ENCODE peak calls at places on chromosome 11, in eight cellular contexts. J is A549, E is body of pancreas, N is OCI-LY7, R is adrenal gland, X is H9, Z is mammary epithelial cell, C is RWPE2. K is an unnamed sample.

GRCh38 chr11:41659990-41660389 is 200.5 kb upstream of the LRRC4C start:
- DNase-seq in J (no peak), E (peak), N (no peak), R (peak), X (no peak), Z (peak), C (no peak), K (no peak)

GRCh38 chr11:110251837-110252236 is 44.6 kb downstream of the RDX start:
- DNase-seq in J (peak), E (peak), N (no peak), R (peak), X (no peak), Z (peak), C (no peak), K (no peak)

GRCh38 chr11:68855205-68855978 is 13.7 kb upstream of the CPT1A start:
- DNase-seq in J (no peak), E (peak), N (no peak), R (peak), X (peak), Z (no peak), C (no peak), K (peak)

GRCh38 chr11:62125881-62126280 is 2.1 kb downstream of the INCENP start:
- DNase-seq in J (no peak), E (no peak), N (peak), R (no peak), X (no peak), Z (peak), C (no peak), K (no peak)

GRCh38 chr11:19557720-19558140 is 154.9 kb upstream of the NAV2 start:
- DNase-seq in J (peak), E (peak), N (peak), R (peak), X (peak), Z (peak), C (no peak), K (peak)

GRCh38 chr11:396948-397548 is 3.0 kb downstream of the PKP3 start:
- DNase-seq in J (no peak), E (peak), N (no peak), R (peak), X (no peak), Z (no peak), C (no peak), K (no peak)

GRCh38 chr11:87597696-87598095 is 560.0 kb downstream of the TMEM135 start:
- DNase-seq in J (no peak), E (no peak), N (no peak), R (no peak), X (no peak), Z (no peak), C (no peak), K (no peak)

GRCh38 chr11:120068114-120068573 is 69.8 kb downstream of the TRIM29 start:
- DNase-seq in J (no peak), E (no peak), N (no peak), R (no peak), X (peak), Z (peak), C (no peak), K (no peak)

GRCh38 chr11:114891911-114892310 is 213.6 kb downstream of the NXPE2 start:
- DNase-seq in J (no peak), E (no peak), N (no peak), R (no peak), X (no peak), Z (no peak), C (no peak), K (no peak)

GRCh38 chr11:114890076-114890475 is 211.7 kb downstream of the NXPE2 start:
- DNase-seq in J (no peak), E (no peak), N (no peak), R (no peak), X (no peak), Z (no peak), C (no peak), K (no peak)

GRCh38 chr11:114893329-114893728 is 215.0 kb downstream of the NXPE2 start:
- DNase-seq in J (no peak), E (no peak), N (no peak), R (no peak), X (no peak), Z (no peak), C (no peak), K (no peak)

GRCh38 chr11:114889464-114890065 is 211.2 kb downstream of the NXPE2 start:
- DNase-seq in J (no peak), E (no peak), N (no peak), R (no peak), X (no peak), Z (no peak), C (no peak), K (no peak)

GRCh38 chr11:114892381-114893197 is 214.3 kb downstream of the NXPE2 start:
- DNase-seq in J (peak), E (no peak), N (peak), R (no peak), X (no peak), Z (no peak), C (no peak), K (no peak)
- TF ChIP-seq CTCF in J (no peak), E (no peak), N (peak), R (peak), X (peak), Z (peak), C (no peak), K (no peak)

GRCh38 chr11:103789957-103790356 is 246.5 kb upstream of the DDI1 start:
- DNase-seq in J (no peak), E (no peak), N (no peak), R (no peak), X (no peak), Z (no peak), C (no peak), K (no peak)

GRCh38 chr11:103798029-103798428 is 238.4 kb upstream of the DDI1 start:
- DNase-seq in J (no peak), E (peak), N (no peak), R (no peak), X (no peak), Z (no peak), C (no peak), K (no peak)

GRCh38 chr11:103798456-103798855 is 238.0 kb upstream of the DDI1 start:
- DNase-seq in J (no peak), E (no peak), N (no peak), R (no peak), X (no peak), Z (no peak), C (no peak), K (no peak)

GRCh38 chr11:103794262-103794661 is 242.2 kb upstream of the DDI1 start:
- DNase-seq in J (no peak), E (no peak), N (no peak), R (no peak), X (no peak), Z (no peak), C (no peak), K (no peak)

DNA sequence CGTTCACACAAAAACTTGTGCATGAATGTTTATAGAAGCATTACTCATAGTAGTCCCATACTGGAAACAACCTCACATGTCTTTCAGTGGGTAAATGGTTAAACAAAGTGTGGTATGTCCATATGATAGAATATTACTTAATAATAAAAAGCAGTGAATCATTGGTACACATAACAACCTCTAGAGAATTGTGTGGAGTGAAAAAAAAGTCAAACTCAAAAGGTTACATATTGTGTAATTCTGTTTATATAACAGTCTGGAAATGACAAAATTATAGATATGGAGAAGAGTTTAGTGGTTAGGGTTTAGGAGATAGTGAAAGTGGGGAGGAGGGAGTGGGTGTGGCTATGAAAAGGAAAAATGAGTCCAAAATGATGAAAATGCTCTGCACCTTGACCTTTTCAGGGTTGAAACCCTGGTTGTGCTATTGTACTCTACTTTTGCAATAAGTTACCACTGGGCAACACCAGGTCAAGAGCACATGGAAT is 243.4 kb upstream of the DDI1 start:
- DNase-seq in J (no peak), E (peak), N (no peak), R (peak), X (no peak), Z (no peak), C (no peak), K (no peak)
- H3K27ac ChIP-seq in J (peak), E (no peak), N (no peak), R (peak), X (no peak), Z (no peak), C (no peak), K (no peak)

GRCh38 chr11:82315093-82315492 is 418.6 kb downstream of the FAM181B start:
- DNase-seq in J (no peak), E (peak), N (peak), R (peak), X (peak), Z (peak), C (no peak), K (no peak)
- TF ChIP-seq CTCF in J (no peak), E (peak), N (peak), R (peak), X (peak), Z (peak), C (peak), K (no peak)

DNA sequence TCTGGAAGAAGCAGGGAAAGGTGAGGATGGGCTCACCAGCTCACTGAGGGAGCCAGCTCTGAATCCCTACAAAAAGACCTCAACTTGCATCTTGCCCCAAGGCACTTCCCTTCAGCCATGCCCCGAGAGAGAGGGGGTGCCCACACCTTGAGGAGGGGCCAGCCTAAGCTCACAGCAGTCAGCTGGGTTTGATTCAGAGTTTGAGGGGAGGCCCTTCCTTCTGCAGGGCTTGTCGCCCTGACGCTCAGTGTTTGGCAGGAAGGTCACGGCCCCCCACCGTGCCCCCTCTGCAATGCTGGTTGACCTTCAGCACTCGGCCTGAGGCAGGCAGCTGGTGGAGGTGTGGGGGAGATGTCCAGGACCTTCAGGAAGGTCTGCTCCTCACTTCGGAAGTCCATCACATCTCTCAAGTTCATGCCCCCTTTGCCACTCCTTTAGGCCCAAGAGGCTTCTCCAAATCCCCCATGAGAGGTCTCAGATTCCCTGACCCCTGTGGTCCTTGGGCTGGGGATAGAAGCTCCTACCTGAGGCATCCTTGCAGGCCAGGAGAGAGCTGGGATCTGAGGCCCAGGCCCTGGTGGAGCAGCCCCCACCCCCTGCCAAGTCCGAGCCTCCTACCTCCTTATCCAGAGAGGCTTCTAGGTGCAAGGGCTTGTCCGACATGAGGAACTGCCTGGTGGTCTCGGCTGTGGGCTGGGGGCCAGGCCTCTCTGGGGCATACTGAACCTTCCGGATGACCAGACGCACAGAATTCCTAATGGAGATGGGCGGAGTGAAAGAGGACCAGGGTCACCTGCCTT is 37.6 kb downstream of the TPBGL start:
- DNase-seq in J (no peak), E (no peak), N (no peak), R (no peak), X (no peak), Z (no peak), C (peak), K (no peak)
- H3K27ac ChIP-seq in J (no peak), E (no peak), N (no peak), R (no peak), X (no peak), Z (no peak), C (no peak), K (peak)

GRCh38 chr11:57527056-57527631 is 3.4 kb downstream of the TIMM10 start:
- DNase-seq in J (peak), E (peak), N (peak), R (peak), X (peak), Z (peak), C (no peak), K (peak)

GRCh38 chr11:57529012-57529411 is 1.5 kb downstream of the TIMM10 start:
- DNase-seq in J (no peak), E (no peak), N (no peak), R (no peak), X (no peak), Z (peak), C (no peak), K (no peak)

GRCh38 chr11:57523419-57523818 is 7.1 kb downstream of the TIMM10 start:
- DNase-seq in J (no peak), E (no peak), N (no peak), R (no peak), X (no peak), Z (no peak), C (no peak), K (no peak)
- TF ChIP-seq CTCF in J (no peak), E (no peak), N (no peak), R (no peak), X (no peak), Z (no peak), C (no peak), K (no peak)

DNA sequence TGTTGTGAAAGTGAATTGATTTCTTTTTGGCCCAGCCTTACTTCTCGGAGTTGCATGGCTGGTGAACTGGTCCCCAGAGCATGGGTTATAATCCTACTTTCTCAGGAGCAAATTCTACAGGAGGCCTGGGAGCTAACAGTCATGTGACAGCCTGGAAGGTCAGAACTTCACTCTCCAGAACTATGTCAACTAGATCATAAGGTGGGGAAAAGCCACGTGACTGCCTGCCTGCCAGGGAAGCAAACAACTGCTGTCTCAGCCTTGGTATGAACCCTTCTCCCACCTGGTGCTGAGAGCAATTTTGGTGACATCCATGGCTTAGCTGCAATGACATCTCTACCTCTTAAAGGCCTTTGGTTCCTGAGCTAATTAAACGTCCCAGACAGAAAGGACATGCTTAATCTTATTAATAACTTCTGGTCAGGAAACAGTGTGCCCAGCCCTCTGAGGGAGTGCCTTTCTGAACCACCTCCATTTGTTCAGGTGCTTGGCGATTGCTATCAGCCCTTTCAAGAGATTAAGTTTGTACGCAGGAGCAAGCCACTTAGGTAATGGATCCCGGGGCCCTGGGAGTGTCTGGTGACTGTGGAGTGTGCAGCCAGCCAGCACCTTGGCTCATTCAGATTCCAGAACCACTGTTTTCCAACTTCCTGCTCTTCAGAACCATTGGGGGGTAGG is 1.4 kb upstream of the CREB3L1 start:
- DNase-seq in J (no peak), E (peak), N (no peak), R (peak), X (no peak), Z (no peak), C (no peak), K (no peak)
- H3K27ac ChIP-seq in J (no peak), E (peak), N (no peak), R (peak), X (no peak), Z (no peak), C (no peak), K (no peak)

GRCh38 chr11:6301096-6301495 is 19.2 kb downstream of the CAVIN3 start:
- DNase-seq in J (no peak), E (no peak), N (no peak), R (no peak), X (no peak), Z (no peak), C (no peak), K (no peak)

GRCh38 chr11:6303657-6304056 is 16.6 kb downstream of the CAVIN3 start:
- DNase-seq in J (no peak), E (no peak), N (no peak), R (no peak), X (peak), Z (no peak), C (no peak), K (no peak)

GRCh38 chr11:6297831-6298230 is 22.5 kb downstream of the CAVIN3 start:
- DNase-seq in J (no peak), E (no peak), N (peak), R (no peak), X (no peak), Z (no peak), C (no peak), K (no peak)

GRCh38 chr11:6300325-6300724 is 20.0 kb downstream of the CAVIN3 start:
- DNase-seq in J (no peak), E (no peak), N (no peak), R (no peak), X (no peak), Z (no peak), C (no peak), K (no peak)

DNA sequence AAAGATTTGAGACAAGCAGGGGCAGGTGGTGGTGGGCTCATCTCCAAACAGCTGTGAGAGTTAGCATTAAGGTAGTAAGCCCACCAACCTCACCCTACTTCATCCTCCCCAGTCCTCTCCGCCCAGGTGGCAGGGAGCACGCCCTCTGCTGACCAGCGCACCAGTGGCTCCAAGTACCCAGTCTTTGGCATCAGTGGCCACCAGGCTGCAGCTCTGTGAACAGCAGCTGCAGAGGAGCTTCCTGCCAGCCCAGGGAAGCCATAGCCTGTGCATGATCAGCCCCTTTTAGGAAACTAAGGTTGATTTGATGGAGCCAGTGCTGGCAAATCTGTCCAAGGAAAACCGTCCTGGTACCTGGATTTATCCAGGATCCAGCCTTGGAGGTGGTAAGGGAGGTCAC is 21.7 kb downstream of the CAVIN3 start:
- DNase-seq in J (peak), E (peak), N (peak), R (peak), X (peak), Z (peak), C (no peak), K (no peak)
- TF ChIP-seq CTCF in J (peak), E (peak), N (peak), R (peak), X (peak), Z (peak), C (peak), K (no peak)

DNA sequence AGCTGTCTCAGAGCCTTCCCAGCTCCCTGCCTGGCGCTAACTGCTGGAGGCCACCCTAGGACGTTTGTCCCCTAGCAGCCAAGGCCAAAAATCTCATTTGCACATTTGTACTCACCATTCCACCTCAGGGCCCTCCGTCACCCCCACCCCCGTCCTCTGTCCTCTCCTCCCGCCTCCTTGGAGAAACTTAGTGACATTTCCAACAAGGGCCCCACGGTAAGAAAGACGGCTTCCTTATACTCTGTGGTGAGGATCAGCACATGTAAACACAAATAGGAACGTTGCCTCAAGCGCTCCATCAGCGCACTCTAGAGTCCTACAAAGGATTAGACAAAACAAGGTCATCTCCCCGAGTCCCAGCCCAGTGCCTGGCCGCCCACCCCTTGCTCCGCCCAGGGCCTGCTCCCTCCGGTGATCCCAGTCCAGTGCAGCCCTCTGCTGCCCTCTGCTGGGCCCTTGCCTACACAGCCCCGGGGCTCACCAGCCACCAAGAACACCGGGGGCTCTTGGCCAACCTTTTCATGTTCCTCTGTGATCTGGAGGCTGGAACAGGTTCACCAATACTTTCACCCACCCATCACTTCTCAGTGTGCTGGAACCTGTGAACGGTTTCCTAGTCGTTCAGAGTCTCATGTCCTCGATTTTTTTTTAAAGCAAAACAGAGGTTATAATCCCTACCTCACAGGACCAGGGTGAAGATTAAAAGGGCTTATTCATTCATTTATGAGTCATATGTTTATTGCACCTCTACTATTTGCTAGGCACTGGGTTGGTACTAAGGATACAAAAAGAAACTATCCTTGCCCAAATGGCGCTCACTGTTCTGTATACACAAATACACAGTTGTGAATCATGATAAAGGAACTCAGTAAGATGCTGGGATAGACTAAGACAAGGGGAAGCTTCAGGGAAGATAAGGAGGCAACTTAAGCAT is 15.2 kb upstream of the CTR9 start:
- DNase-seq in J (peak), E (peak), N (peak), R (peak), X (peak), Z (peak), C (peak), K (peak)
- H3K27ac ChIP-seq in J (peak), E (peak), N (no peak), R (peak), X (no peak), Z (peak), C (peak), K (no peak)

GRCh38 chr11:60765355-60765754 is 8.7 kb downstream of the MS4A15 start:
- DNase-seq in J (no peak), E (no peak), N (no peak), R (no peak), X (no peak), Z (no peak), C (no peak), K (no peak)

GRCh38 chr11:60761436-60762190 is 4.9 kb downstream of the MS4A15 start:
- DNase-seq in J (no peak), E (no peak), N (no peak), R (no peak), X (no peak), Z (no peak), C (no peak), K (no peak)

GRCh38 chr11:60762851-60763691 is 6.4 kb downstream of the MS4A15 start:
- DNase-seq in J (no peak), E (peak), N (peak), R (no peak), X (no peak), Z (no peak), C (no peak), K (no peak)

GRCh38 chr11:60764879-60765278 is 8.2 kb downstream of the MS4A15 start:
- DNase-seq in J (no peak), E (no peak), N (no peak), R (no peak), X (no peak), Z (no peak), C (no peak), K (no peak)

GRCh38 chr11:60763692-60764369 is 7.2 kb downstream of the MS4A15 start:
- DNase-seq in J (no peak), E (no peak), N (no peak), R (no peak), X (no peak), Z (no peak), C (no peak), K (no peak)
- TF ChIP-seq CTCF in J (no peak), E (no peak), N (no peak), R (no peak), X (no peak), Z (no peak), C (no peak), K (no peak)

K was measured in CD8-positive, alpha-beta T cell.